ENCODE peak calls at places on chromosomes 3 and 15, in nine cellular contexts. Z, L, I, W, P, O, X, A and Y are unnamed samples.

GRCh38 chr3:58173670-58174472 is 36.9 kb downstream of the DNASE1L3 start:
- DNase-seq in Z (peak), L (peak), I (peak), W (no peak), P (peak), O (no peak), X (no peak), A (no peak), Y (peak)

GRCh38 chr3:7854721-7855120 is 646.9 kb upstream of the LMCD1 start:
- DNase-seq in Z (no peak), L (no peak), I (no peak), W (no peak), P (no peak), O (no peak), X (no peak), A (no peak), Y (no peak)

GRCh38 chr3:137926991-137927390 is 83.0 kb upstream of the CLDN18 start:
- DNase-seq in Z (no peak), L (no peak), I (no peak), W (no peak), P (no peak), O (no peak), X (no peak), A (no peak), Y (no peak)

GRCh38 chr3:31043184-31043819 is 148.8 kb upstream of the GADL1 start:
- DNase-seq in Z (no peak), L (peak), I (no peak), W (peak), P (no peak), O (no peak), X (no peak), A (peak), Y (peak)

GRCh38 chr3:185225523-185225922 is 28.3 kb downstream of the EHHADH start:
- DNase-seq in Z (no peak), L (peak), I (no peak), W (peak), P (no peak), O (no peak), X (no peak), A (no peak), Y (no peak)

GRCh38 chr15:42704492-42704926 is 32.4 kb downstream of the CDAN1 start:
- DNase-seq in Z (peak), L (peak), I (peak), W (peak), P (peak), O (peak), X (peak), A (peak), Y (peak)

GRCh38 chr3:12894629-12895028 is 53.3 kb upstream of the RPL32 start:
- DNase-seq in Z (no peak), L (no peak), I (no peak), W (no peak), P (no peak), O (no peak), X (no peak), A (no peak), Y (no peak)

GRCh38 chr3:4376499-4376898 is 73.3 kb downstream of the SETMAR start:
- DNase-seq in Z (no peak), L (no peak), I (no peak), W (peak), P (no peak), O (no peak), X (no peak), A (no peak), Y (peak)

GRCh38 chr3:126720596-126720995 is 16.6 kb downstream of the CHCHD6 start:
- DNase-seq in Z (no peak), L (no peak), I (no peak), W (no peak), P (no peak), O (no peak), X (no peak), A (no peak), Y (no peak)

GRCh38 chr3:42387802-42388651 is 22.4 kb downstream of the LYZL4 start:
- DNase-seq in Z (no peak), L (peak), I (no peak), W (no peak), P (no peak), O (no peak), X (no peak), A (no peak), Y (no peak)